ENCODE peak calls at places on chromosome 1, in ten cellular contexts. M is dorsolateral prefrontal cortex, A is cardiac muscle cell, F is upper lobe of left lung, Q is psoas muscle, S is HCT116, I is sigmoid colon, P is adrenal gland, X is esophagus squamous epithelium, O is heart right ventricle. U is an unnamed sample.

GRCh38 chr1:118077331-118078055 is 107.5 kb downstream of the SPAG17 start:
- DNase-seq in M (no peak), I (no peak), F (no peak), S (peak), Q (no peak), X (no peak), O (no peak), A (peak), P (peak), U (peak)

GRCh38 chr1:201432814-201433213 is 11.3 kb upstream of the TNNI1 start:
- DNase-seq in I (no peak), F (no peak), S (no peak), A (no peak), O (no peak), P (no peak), Q (no peak), X (no peak), M (no peak), U (no peak)

GRCh38 chr1:30892671-30893073 is 15.9 kb downstream of the SDC3 start:
- DNase-seq in I (no peak), P (peak), O (no peak), S (no peak), M (no peak), Q (no peak), F (no peak), A (no peak), X (no peak), U (no peak)

GRCh38 chr1:10687782-10688408 is 108.6 kb downstream of the CASZ1 start:
- DNase-seq in M (no peak), O (no peak), S (no peak), F (no peak), X (no peak), Q (no peak), I (no peak), A (peak), P (peak), U (no peak)

GRCh38 chr1:219159946-219160645 is 13.6 kb upstream of the LYPLAL1 start:
- DNase-seq in A (peak), I (no peak), X (no peak), S (no peak), P (no peak), F (no peak), M (no peak), Q (no peak), O (no peak), U (no peak)

GRCh38 chr1:119266858-119267257 is 101.7 kb upstream of the HAO2 start:
- DNase-seq in A (no peak), O (no peak), F (no peak), P (no peak), I (no peak), X (no peak), Q (no peak), M (no peak), S (no peak), U (no peak)

GRCh38 chr1:1602321-1602931 is 2.5 kb upstream of the FNDC10 start:
- DNase-seq in M (no peak), S (no peak), I (no peak), F (no peak), A (no peak), O (no peak), Q (no peak), X (no peak), P (no peak), U (no peak)

GRCh38 chr1:215749423-215749822 is 182.3 kb downstream of the KCTD3 start:
- DNase-seq in A (no peak), I (no peak), O (no peak), X (no peak), F (no peak), M (no peak), S (no peak), Q (no peak), P (no peak), U (no peak)

GRCh38 chr1:27111771-27112573 is 43.0 kb downstream of the SLC9A1 start:
- DNase-seq in M (no peak), P (peak), X (peak), I (peak), S (peak), O (peak), A (peak), F (peak), Q (peak), U (peak)

GRCh38 chr1:27528701-27529637 is 39.0 kb upstream of the WASF2 start:
- DNase-seq in M (no peak), S (no peak), I (peak), O (peak), F (peak), Q (peak), X (no peak), A (peak), P (peak), U (peak)

GRCh38 chr1:93702102-93702827 is 20.6 kb upstream of the BCAR3 start:
- DNase-seq in I (peak), X (no peak), F (no peak), A (no peak), Q (peak), M (no peak), O (peak), S (no peak), P (no peak), U (no peak)

GRCh38 chr1:2256430-2257244 is 28.5 kb downstream of the SKI start:
- DNase-seq in X (no peak), P (no peak), M (no peak), S (no peak), I (no peak), F (peak), O (no peak), A (no peak), Q (peak), U (no peak)

GRCh38 chr1:6523566-6523965 is 30.7 kb downstream of the NOL9 start:
- DNase-seq in O (no peak), Q (no peak), I (no peak), M (no peak), S (peak), P (peak), X (no peak), F (no peak), A (peak), U (peak)

GRCh38 chr1:201982923-201983805 is 716 bp downstream of the RNPEP start:
- DNase-seq in X (no peak), P (peak), O (peak), I (peak), M (no peak), Q (peak), S (peak), F (peak), A (peak), U (peak)

GRCh38 chr1:184865831-184866230 is 108.5 kb downstream of the NIBAN1 start:
- DNase-seq in S (no peak), A (no peak), F (no peak), I (no peak), O (no peak), P (no peak), X (no peak), M (no peak), Q (no peak), U (no peak)
- TF ChIP-seq CTCF in S (no peak), A (no peak), F (no peak), I (no peak), O (no peak), P (no peak), X (no peak), M (no peak), Q (no peak), U (no peak)

GRCh38 chr1:178055779-178056471 is 38.0 kb upstream of the RASAL2 start:
- DNase-seq in F (peak), O (peak), I (no peak), Q (no peak), P (peak), A (peak), M (no peak), S (peak), X (no peak), U (no peak)
- H3K27ac ChIP-seq in F (peak), O (peak), I (peak), Q (peak), P (peak), A (no peak), M (peak), S (no peak), X (peak), U (peak)

GRCh38 chr1:7784492-7785071 is 491 bp downstream of the PER3 start:
- DNase-seq in X (no peak), M (peak), Q (no peak), O (peak), F (no peak), A (peak), I (peak), P (peak), S (no peak), U (peak)
- H3K4me3 ChIP-seq in X (peak), M (peak), Q (peak), O (peak), F (peak), A (peak), I (peak), P (no peak), S (no peak), U (peak)

DNA sequence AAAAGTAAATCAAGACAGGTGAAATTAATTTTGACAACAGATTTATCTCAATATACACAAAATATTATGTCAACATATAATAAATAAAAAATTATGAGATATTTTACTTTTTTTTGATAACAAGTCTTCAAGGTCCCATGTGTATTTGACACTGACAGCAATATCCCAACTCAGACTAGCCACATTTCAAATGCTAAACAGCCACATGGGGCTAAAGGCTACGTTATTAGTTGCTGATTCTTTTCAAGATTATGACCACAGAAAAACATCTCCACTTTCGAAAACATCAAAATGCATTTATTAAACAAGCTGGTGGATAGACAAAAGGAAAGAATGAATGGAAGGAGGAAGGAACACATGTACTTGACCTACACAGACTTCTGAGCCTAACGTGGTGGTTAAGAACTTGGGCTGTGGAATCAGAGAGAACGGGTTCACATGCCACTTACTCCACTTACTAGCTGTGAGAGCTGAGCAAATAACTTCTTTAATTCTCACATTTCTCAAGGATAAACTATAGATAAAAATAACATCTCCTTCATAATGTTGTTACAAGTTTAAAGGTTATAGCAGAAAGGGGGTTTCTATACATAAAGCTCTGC is 13.4 kb downstream of the PTPN14 start:
- DNase-seq in A (no peak), M (no peak), P (no peak), F (no peak), Q (no peak), S (no peak), O (no peak), I (no peak), X (no peak), U (no peak)
- TF ChIP-seq CTCF in A (no peak), M (no peak), P (no peak), F (no peak), Q (no peak), S (no peak), O (no peak), I (no peak), X (no peak), U (no peak)

GRCh38 chr1:99457381-99458165 is 188.3 kb upstream of the PALMD start:
- DNase-seq in M (no peak), Q (no peak), I (no peak), X (no peak), F (no peak), S (no peak), P (no peak), A (peak), O (no peak), U (no peak)
- H3K27ac ChIP-seq in M (no peak), Q (no peak), I (no peak), X (no peak), F (no peak), S (no peak), P (no peak), A (no peak), O (no peak), U (no peak)

DNA sequence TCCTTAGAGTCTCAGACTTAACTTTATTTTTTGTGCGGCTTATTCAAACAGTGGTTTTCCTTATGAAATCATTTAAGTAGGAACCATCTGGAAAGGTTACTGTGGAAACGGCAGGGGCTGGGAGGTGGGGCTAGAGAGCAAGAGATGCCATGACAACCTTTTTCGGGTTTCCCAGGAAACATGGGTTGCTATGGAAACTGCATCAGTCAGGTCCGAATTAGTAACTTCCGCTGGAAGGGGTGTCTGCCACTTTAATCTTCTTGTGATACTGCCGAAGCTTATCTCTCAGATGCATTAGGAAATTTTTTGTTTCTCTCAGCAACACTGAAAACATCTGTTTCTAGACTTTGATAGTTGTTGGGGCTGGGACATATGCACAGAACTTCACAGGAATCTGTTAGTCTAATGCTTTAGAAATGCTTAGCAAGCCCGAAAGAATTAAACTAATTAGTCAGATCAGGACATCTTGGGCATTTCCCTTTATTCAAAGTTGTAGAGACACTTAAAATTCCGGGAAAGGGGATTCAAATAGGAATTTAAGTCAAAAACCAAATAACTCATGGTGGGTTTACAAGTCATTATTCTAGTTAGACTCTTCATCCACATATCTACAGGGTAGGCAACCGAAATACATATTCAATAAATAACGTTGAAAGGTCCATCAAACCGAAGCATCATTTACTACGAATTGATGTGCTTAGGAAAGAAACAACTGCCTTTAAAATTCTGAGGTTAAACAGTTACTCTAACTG is 2.6 kb downstream of the KCNA3 start:
- DNase-seq in I (no peak), O (peak), M (no peak), P (no peak), X (no peak), Q (no peak), A (peak), S (no peak), F (peak), U (no peak)
- H3K4me3 ChIP-seq in I (no peak), O (no peak), M (peak), P (no peak), X (peak), Q (no peak), A (no peak), S (no peak), F (peak), U (no peak)

GRCh38 chr1:41314781-41315481 is 46.3 kb upstream of the FOXO6 start:
- DNase-seq in P (no peak), X (no peak), S (no peak), O (no peak), I (no peak), Q (no peak), F (no peak), A (peak), M (no peak), U (no peak)

GRCh38 chr1:41314376-41314775 is 46.9 kb upstream of the FOXO6 start:
- DNase-seq in I (no peak), S (no peak), O (no peak), F (no peak), P (no peak), M (no peak), A (peak), Q (no peak), X (no peak), U (no peak)

GRCh38 chr1:41312991-41313645 is 48.1 kb upstream of the FOXO6 start:
- DNase-seq in S (no peak), I (no peak), F (no peak), P (no peak), O (no peak), M (no peak), A (peak), X (no peak), Q (no peak), U (peak)

GRCh38 chr1:41315482-41315823 is 45.8 kb upstream of the FOXO6 start:
- DNase-seq in O (no peak), A (peak), Q (no peak), M (no peak), P (no peak), S (no peak), F (no peak), X (no peak), I (no peak), U (no peak)

DNA sequence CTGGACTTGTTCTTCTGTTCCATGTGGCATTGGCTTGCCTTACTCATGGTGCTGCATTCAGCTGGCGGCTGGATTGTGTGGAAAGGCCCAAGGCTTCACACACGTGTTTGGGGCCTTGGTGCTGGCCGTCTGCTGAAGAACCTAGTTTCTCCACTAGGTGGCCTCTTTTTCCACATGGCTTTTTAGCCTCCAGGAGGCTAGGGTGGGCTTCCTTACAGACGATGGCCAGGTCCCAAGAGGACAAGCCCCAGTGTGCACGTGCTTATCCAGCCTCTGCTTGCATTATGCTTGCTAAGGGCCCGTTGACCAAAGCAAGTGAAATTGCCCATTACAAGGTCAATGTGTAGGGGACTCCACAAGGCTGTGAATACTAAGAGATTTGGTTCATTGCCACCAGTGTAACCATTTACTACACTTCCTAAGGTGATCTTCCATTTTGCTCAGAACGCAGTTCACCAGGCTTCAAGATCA is 47.5 kb upstream of the FOXO6 start:
- DNase-seq in M (no peak), S (peak), F (no peak), P (peak), Q (no peak), X (no peak), O (no peak), A (peak), I (no peak), U (peak)
- TF ChIP-seq CTCF in M (peak), S (peak), F (peak), P (peak), Q (peak), X (peak), O (peak), A (peak), I (peak), U (peak)

DNA sequence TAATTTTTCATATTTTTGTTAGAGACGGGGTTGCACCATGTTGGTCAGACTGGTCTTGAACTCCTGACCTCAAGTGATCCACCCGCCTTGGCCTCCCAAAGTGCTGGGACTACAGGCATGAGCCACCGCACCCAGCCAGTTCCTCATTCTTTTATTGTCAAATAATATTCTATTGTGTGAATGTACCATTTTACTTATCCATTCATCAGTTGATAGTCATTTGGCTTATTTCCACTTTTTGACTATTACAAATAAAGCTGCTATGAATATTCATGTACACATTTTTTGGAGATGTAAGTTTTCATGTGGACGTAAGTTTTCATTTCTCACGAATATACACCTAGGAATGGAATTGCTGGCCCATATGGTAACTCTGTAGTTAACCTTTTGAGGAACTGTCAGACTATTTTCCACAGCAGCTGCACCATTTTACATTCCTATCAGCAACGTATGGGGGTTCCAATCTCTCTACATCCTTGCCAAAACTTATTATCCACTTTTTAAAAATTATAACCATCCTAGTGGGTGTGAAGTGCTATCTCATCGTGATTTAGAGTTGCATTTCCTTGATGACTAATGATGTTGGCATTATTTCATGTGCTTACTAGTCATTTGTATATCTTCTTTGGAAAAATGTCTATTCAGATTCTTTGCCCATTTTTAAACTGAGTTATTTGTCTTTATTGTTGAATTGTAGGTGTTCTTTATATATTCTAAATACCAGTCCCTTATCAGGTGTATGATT is 12.7 kb downstream of the PACC1 start:
- DNase-seq in A (peak), Q (no peak), O (no peak), M (no peak), I (no peak), X (no peak), F (no peak), P (no peak), S (no peak), U (no peak)
- H3K27ac ChIP-seq in A (no peak), Q (no peak), O (no peak), M (no peak), I (no peak), X (peak), F (no peak), P (no peak), S (peak), U (no peak)

DNA sequence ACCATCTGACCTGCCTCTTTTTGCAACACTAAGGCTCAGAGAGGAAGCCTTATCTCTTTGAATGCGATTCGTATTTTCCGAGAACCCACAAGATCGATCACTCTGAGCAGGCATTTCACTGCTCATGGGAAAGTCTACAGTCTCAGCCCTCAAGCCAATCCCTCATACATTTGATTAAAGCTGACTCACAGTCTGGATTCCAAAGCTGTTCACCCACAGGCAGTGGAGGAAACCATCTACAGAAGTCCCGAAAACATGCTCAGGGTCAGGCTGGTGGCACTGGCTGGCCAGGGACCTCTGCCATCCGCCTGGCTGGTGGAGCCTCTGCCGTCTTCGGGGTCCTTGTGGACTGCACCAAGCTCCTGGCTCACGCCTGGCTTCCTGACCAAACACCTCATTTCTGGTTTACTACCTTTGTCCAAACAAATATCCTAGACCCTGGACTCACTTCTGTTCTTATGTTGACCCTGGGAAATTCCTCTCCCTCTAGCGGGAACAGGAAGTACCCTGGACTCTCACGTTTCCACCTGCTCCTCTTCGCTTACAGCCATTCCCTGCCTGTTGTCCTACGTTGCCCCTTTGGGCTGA is 650.0 kb downstream of the SMYD3 start:
- DNase-seq in Q (no peak), S (no peak), F (no peak), I (no peak), A (peak), O (no peak), X (no peak), M (no peak), P (no peak), U (no peak)
- H3K4me3 ChIP-seq in Q (no peak), S (no peak), F (no peak), I (no peak), A (no peak), O (no peak), X (no peak), M (no peak), P (no peak), U (no peak)